ENCODE peak calls at places on chromosomes 11 and 22, in nine cellular contexts. One of them, this sample, is unnamed.

GRCh38 chr11:110298298-110298765 is 1.9 kb upstream of the RDX start:
- DNase-seq in brain microvascular endothelial cell: peak; percentile 17
- DNase-seq in activated B cell treated with CpG ODN at 0.5 μM for 24 hours: no peak
- DNase-seq in nephron progenitor cell: no peak
- DNase-seq in breast epithelium: no peak
- DNase-seq in GM10248: no peak
- DNase-seq in D721Med: no peak
- DNase-seq in type B pancreatic cell: no peak
- DNase-seq in BE2C: no peak
- DNase-seq in this sample: no peak

GRCh38 chr11:44066732-44067131 is 662 bp downstream of the ACCS start:
- DNase-seq in breast epithelium: no peak
- DNase-seq in type B pancreatic cell: no peak
- DNase-seq in BE2C: no peak
- DNase-seq in brain microvascular endothelial cell: peak; percentile 38
- DNase-seq in D721Med: no peak
- DNase-seq in nephron progenitor cell: no peak
- DNase-seq in GM10248: no peak
- DNase-seq in activated B cell treated with CpG ODN at 0.5 μM for 24 hours: no peak
- DNase-seq in this sample: no peak

GRCh38 chr11:126341760-126342161 is 13.7 kb upstream of the ST3GAL4 start:
- DNase-seq in BE2C: peak; percentile 58
- DNase-seq in activated B cell treated with CpG ODN at 0.5 μM for 24 hours: no peak
- DNase-seq in nephron progenitor cell: no peak
- DNase-seq in brain microvascular endothelial cell: peak; percentile 70
- DNase-seq in breast epithelium: no peak
- DNase-seq in GM10248: no peak
- DNase-seq in D721Med: no peak
- DNase-seq in type B pancreatic cell: no peak
- DNase-seq in this sample: no peak

GRCh38 chr11:70063121-70063520 is 15.0 kb upstream of the ANO1 start:
- DNase-seq in nephron progenitor cell: no peak
- DNase-seq in brain microvascular endothelial cell: no peak
- DNase-seq in breast epithelium: no peak
- DNase-seq in BE2C: no peak
- DNase-seq in type B pancreatic cell: no peak
- DNase-seq in activated B cell treated with CpG ODN at 0.5 μM for 24 hours: no peak
- DNase-seq in GM10248: no peak
- DNase-seq in D721Med: no peak
- DNase-seq in this sample: no peak

GRCh38 chr11:7572001-7572712 is 58.4 kb downstream of the PPFIBP2 start:
- DNase-seq in brain microvascular endothelial cell: no peak
- DNase-seq in breast epithelium: no peak
- DNase-seq in GM10248: no peak
- DNase-seq in type B pancreatic cell: no peak
- DNase-seq in nephron progenitor cell: no peak
- DNase-seq in D721Med: no peak
- DNase-seq in BE2C: no peak
- DNase-seq in activated B cell treated with CpG ODN at 0.5 μM for 24 hours: no peak
- DNase-seq in this sample: no peak

GRCh38 chr11:111571829-111572501 is 30.3 kb upstream of the SIK2 start:
- DNase-seq in D721Med: no peak
- DNase-seq in breast epithelium: no peak
- DNase-seq in activated B cell treated with CpG ODN at 0.5 μM for 24 hours: no peak
- DNase-seq in type B pancreatic cell: no peak
- DNase-seq in brain microvascular endothelial cell: peak; percentile 16
- DNase-seq in nephron progenitor cell: no peak
- DNase-seq in BE2C: no peak
- DNase-seq in GM10248: no peak
- DNase-seq in this sample: no peak

GRCh38 chr11:80733776-80734175 is 1292.9 kb upstream of the TENM4 start:
- DNase-seq in GM10248: no peak
- DNase-seq in nephron progenitor cell: no peak
- DNase-seq in D721Med: no peak
- DNase-seq in BE2C: no peak
- DNase-seq in activated B cell treated with CpG ODN at 0.5 μM for 24 hours: no peak
- DNase-seq in breast epithelium: no peak
- DNase-seq in type B pancreatic cell: no peak
- DNase-seq in brain microvascular endothelial cell: no peak
- DNase-seq in this sample: no peak

GRCh38 chr11:73334244-73335203 is 26.4 kb downstream of the ARHGEF17 start:
- DNase-seq in GM10248: peak; percentile 67
- DNase-seq in breast epithelium: peak; percentile 77
- DNase-seq in activated B cell treated with CpG ODN at 0.5 μM for 24 hours: no peak
- DNase-seq in type B pancreatic cell: no peak
- DNase-seq in brain microvascular endothelial cell: peak; percentile 84
- DNase-seq in D721Med: no peak
- DNase-seq in nephron progenitor cell: peak; percentile 38
- DNase-seq in BE2C: peak; percentile 89
- DNase-seq in this sample: peak; percentile 68

GRCh38 chr11:284081-285020 is 4.6 kb upstream of the PGGHG start:
- DNase-seq in nephron progenitor cell: peak; percentile 59
- DNase-seq in D721Med: no peak
- DNase-seq in BE2C: no peak
- DNase-seq in brain microvascular endothelial cell: no peak
- DNase-seq in type B pancreatic cell: no peak
- DNase-seq in GM10248: no peak
- DNase-seq in breast epithelium: peak; percentile 48
- DNase-seq in activated B cell treated with CpG ODN at 0.5 μM for 24 hours: no peak
- DNase-seq in this sample: no peak

GRCh38 chr22:31692186-31692886 is 30.3 kb upstream of the PISD start:
- DNase-seq in D721Med: no peak
- DNase-seq in nephron progenitor cell: no peak
- DNase-seq in GM10248: no peak
- DNase-seq in type B pancreatic cell: no peak
- DNase-seq in breast epithelium: no peak
- DNase-seq in BE2C: no peak
- DNase-seq in brain microvascular endothelial cell: peak; percentile 53
- DNase-seq in activated B cell treated with CpG ODN at 0.5 μM for 24 hours: no peak
- DNase-seq in this sample: no peak

GRCh38 chr11:102476812-102477211 is 24.2 kb upstream of the TMEM123 start:
- DNase-seq in D721Med: no peak
- DNase-seq in BE2C: no peak
- DNase-seq in type B pancreatic cell: no peak
- DNase-seq in breast epithelium: no peak
- DNase-seq in nephron progenitor cell: no peak
- DNase-seq in GM10248: no peak
- DNase-seq in activated B cell treated with CpG ODN at 0.5 μM for 24 hours: no peak
- DNase-seq in brain microvascular endothelial cell: no peak
- DNase-seq in this sample: no peak

GRCh38 chr22:35808377-35808776 is 90.7 kb downstream of the APOL5 start:
- DNase-seq in BE2C: no peak
- DNase-seq in type B pancreatic cell: no peak
- DNase-seq in activated B cell treated with CpG ODN at 0.5 μM for 24 hours: no peak
- DNase-seq in GM10248: no peak
- DNase-seq in nephron progenitor cell: no peak
- DNase-seq in breast epithelium: no peak
- DNase-seq in D721Med: no peak
- DNase-seq in brain microvascular endothelial cell: no peak
- DNase-seq in this sample: no peak

GRCh38 chr22:50326959-50327710 is at the start of gene DENND6B:
- DNase-seq in type B pancreatic cell: peak; percentile 90
- DNase-seq in brain microvascular endothelial cell: peak; percentile 32
- DNase-seq in breast epithelium: no peak
- DNase-seq in BE2C: peak; percentile 86
- DNase-seq in GM10248: peak; percentile 93
- DNase-seq in nephron progenitor cell: peak; percentile 89
- DNase-seq in activated B cell treated with CpG ODN at 0.5 μM for 24 hours: peak; percentile 82
- DNase-seq in D721Med: peak; percentile 47
- DNase-seq in this sample: peak; percentile 97

GRCh38 chr11:47213985-47214564 is 699 bp upstream of the DDB2 start:
- DNase-seq in nephron progenitor cell: no peak
- DNase-seq in GM10248: peak; percentile 79
- DNase-seq in D721Med: no peak
- DNase-seq in BE2C: peak; percentile 75
- DNase-seq in activated B cell treated with CpG ODN at 0.5 μM for 24 hours: peak; percentile 72
- DNase-seq in breast epithelium: peak; percentile 89
- DNase-seq in brain microvascular endothelial cell: peak; percentile 57
- DNase-seq in type B pancreatic cell: no peak
- DNase-seq in this sample: peak; percentile 82

GRCh38 chr11:33912405-33913361 is 20.8 kb upstream of the LMO2 start:
- DNase-seq in activated B cell treated with CpG ODN at 0.5 μM for 24 hours: peak; percentile 32
- DNase-seq in GM10248: peak; percentile 67
- DNase-seq in brain microvascular endothelial cell: peak; percentile 84
- DNase-seq in D721Med: no peak
- DNase-seq in nephron progenitor cell: no peak
- DNase-seq in breast epithelium: no peak
- DNase-seq in BE2C: no peak
- DNase-seq in type B pancreatic cell: no peak
- DNase-seq in this sample: peak; percentile 65

GRCh38 chr11:94946812-94947211 is 26.5 kb downstream of the CWC15 start:
- DNase-seq in GM10248: no peak
- DNase-seq in D721Med: no peak
- DNase-seq in brain microvascular endothelial cell: no peak
- DNase-seq in activated B cell treated with CpG ODN at 0.5 μM for 24 hours: no peak
- DNase-seq in BE2C: no peak
- DNase-seq in type B pancreatic cell: no peak
- DNase-seq in breast epithelium: no peak
- DNase-seq in nephron progenitor cell: peak; percentile 24
- DNase-seq in this sample: no peak

GRCh38 chr11:99601179-99601578 is 580.4 kb downstream of the CNTN5 start:
- DNase-seq in GM10248: no peak
- DNase-seq in breast epithelium: no peak
- DNase-seq in brain microvascular endothelial cell: no peak
- DNase-seq in activated B cell treated with CpG ODN at 0.5 μM for 24 hours: no peak
- DNase-seq in BE2C: no peak
- DNase-seq in type B pancreatic cell: no peak
- DNase-seq in D721Med: no peak
- DNase-seq in nephron progenitor cell: no peak
- DNase-seq in this sample: no peak

GRCh38 chr11:125990244-125990643 is 44.4 kb downstream of the VSIG10L2 start:
- DNase-seq in nephron progenitor cell: no peak
- DNase-seq in BE2C: no peak
- DNase-seq in type B pancreatic cell: no peak
- DNase-seq in breast epithelium: no peak
- DNase-seq in activated B cell treated with CpG ODN at 0.5 μM for 24 hours: no peak
- DNase-seq in brain microvascular endothelial cell: peak; percentile 70
- DNase-seq in D721Med: no peak
- DNase-seq in GM10248: no peak
- DNase-seq in this sample: no peak

GRCh38 chr22:32745251-32745995 is 56.1 kb upstream of the TIMP3 start:
- DNase-seq in breast epithelium: no peak
- DNase-seq in nephron progenitor cell: peak; percentile 15
- DNase-seq in type B pancreatic cell: no peak
- DNase-seq in BE2C: no peak
- DNase-seq in D721Med: no peak
- DNase-seq in brain microvascular endothelial cell: no peak
- DNase-seq in GM10248: no peak
- DNase-seq in activated B cell treated with CpG ODN at 0.5 μM for 24 hours: no peak
- DNase-seq in this sample: no peak

GRCh38 chr11:66529655-66530054 is 16.2 kb downstream of the ZDHHC24 start:
- DNase-seq in breast epithelium: no peak
- DNase-seq in GM10248: no peak
- DNase-seq in BE2C: no peak
- DNase-seq in type B pancreatic cell: no peak
- DNase-seq in activated B cell treated with CpG ODN at 0.5 μM for 24 hours: no peak
- DNase-seq in D721Med: no peak
- DNase-seq in brain microvascular endothelial cell: no peak
- DNase-seq in nephron progenitor cell: no peak
- DNase-seq in this sample: no peak

GRCh38 chr11:103338621-103339484 is 229.6 kb downstream of the DYNC2H1 start:
- DNase-seq in activated B cell treated with CpG ODN at 0.5 μM for 24 hours: no peak
- DNase-seq in breast epithelium: no peak
- DNase-seq in brain microvascular endothelial cell: peak; percentile 67
- DNase-seq in D721Med: no peak
- DNase-seq in nephron progenitor cell: peak; percentile 6
- DNase-seq in GM10248: no peak
- DNase-seq in BE2C: peak; percentile 67
- DNase-seq in type B pancreatic cell: no peak
- DNase-seq in this sample: no peak

GRCh38 chr11:133801356-133801755 is 44.0 kb downstream of the SPATA19 start:
- DNase-seq in brain microvascular endothelial cell: no peak
- DNase-seq in D721Med: no peak
- DNase-seq in GM10248: no peak
- DNase-seq in nephron progenitor cell: no peak
- DNase-seq in breast epithelium: no peak
- DNase-seq in activated B cell treated with CpG ODN at 0.5 μM for 24 hours: no peak
- DNase-seq in BE2C: no peak
- DNase-seq in type B pancreatic cell: no peak
- DNase-seq in this sample: no peak

DNA sequence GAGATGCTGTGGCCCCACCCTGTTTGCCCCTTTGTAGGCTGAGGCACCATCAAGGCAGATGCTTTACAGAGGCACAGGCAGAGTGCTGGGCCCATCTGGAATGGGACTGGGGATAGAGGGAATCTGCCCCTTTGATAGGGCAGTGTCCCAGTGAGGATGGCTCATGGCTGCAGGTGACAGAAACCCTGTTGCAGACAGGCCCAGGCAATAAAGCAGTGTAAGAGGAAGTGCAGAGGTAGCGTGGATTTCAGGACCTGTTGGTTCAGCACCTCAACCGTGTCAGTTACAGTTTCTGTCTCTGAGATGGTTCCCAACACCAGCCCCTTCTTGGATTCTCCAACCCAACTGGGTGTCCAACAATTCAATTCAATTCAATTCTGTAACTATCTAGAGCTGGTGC is 25.1 kb downstream of the PRDM11 start:
- DNase-seq in type B pancreatic cell: no peak
- DNase-seq in nephron progenitor cell: no peak
- DNase-seq in D721Med: no peak
- DNase-seq in brain microvascular endothelial cell: no peak
- DNase-seq in BE2C: no peak
- DNase-seq in breast epithelium: no peak
- DNase-seq in activated B cell treated with CpG ODN at 0.5 μM for 24 hours: no peak
- DNase-seq in GM10248: no peak
- DNase-seq in this sample: no peak
- TF ChIP-seq CTCF in type B pancreatic cell: no peak
- TF ChIP-seq CTCF in nephron progenitor cell: no peak
- TF ChIP-seq CTCF in D721Med: no peak
- TF ChIP-seq CTCF in brain microvascular endothelial cell: no peak
- TF ChIP-seq CTCF in BE2C: no peak
- TF ChIP-seq CTCF in breast epithelium: no peak
- TF ChIP-seq CTCF in activated B cell treated with CpG ODN at 0.5 μM for 24 hours: no peak
- TF ChIP-seq CTCF in GM10248: no peak
- TF ChIP-seq CTCF in this sample: no peak

GRCh38 chr11:10511046-10511711 is 29.8 kb downstream of the RNF141 start:
- DNase-seq in nephron progenitor cell: peak; percentile 26
- DNase-seq in GM10248: no peak
- DNase-seq in brain microvascular endothelial cell: no peak
- DNase-seq in type B pancreatic cell: no peak
- DNase-seq in D721Med: no peak
- DNase-seq in activated B cell treated with CpG ODN at 0.5 μM for 24 hours: no peak
- DNase-seq in BE2C: no peak
- DNase-seq in breast epithelium: no peak
- DNase-seq in this sample: no peak
- TF ChIP-seq CTCF in nephron progenitor cell: no peak
- TF ChIP-seq CTCF in GM10248: no peak
- TF ChIP-seq CTCF in brain microvascular endothelial cell: no peak
- TF ChIP-seq CTCF in type B pancreatic cell: no peak
- TF ChIP-seq CTCF in D721Med: no peak
- TF ChIP-seq CTCF in activated B cell treated with CpG ODN at 0.5 μM for 24 hours: no peak
- TF ChIP-seq CTCF in BE2C: no peak
- TF ChIP-seq CTCF in breast epithelium: no peak
- TF ChIP-seq CTCF in this sample: no peak

GRCh38 chr11:1335264-1335810 is 25.9 kb upstream of the TOLLIP start:
- DNase-seq in nephron progenitor cell: no peak
- DNase-seq in type B pancreatic cell: no peak
- DNase-seq in D721Med: no peak
- DNase-seq in brain microvascular endothelial cell: no peak
- DNase-seq in GM10248: no peak
- DNase-seq in breast epithelium: no peak
- DNase-seq in BE2C: no peak
- DNase-seq in activated B cell treated with CpG ODN at 0.5 μM for 24 hours: no peak
- DNase-seq in this sample: no peak
- TF ChIP-seq CTCF in nephron progenitor cell: no peak
- TF ChIP-seq CTCF in type B pancreatic cell: no peak
- TF ChIP-seq CTCF in D721Med: no peak
- TF ChIP-seq CTCF in brain microvascular endothelial cell: no peak
- TF ChIP-seq CTCF in GM10248: no peak
- TF ChIP-seq CTCF in breast epithelium: no peak
- TF ChIP-seq CTCF in BE2C: no peak
- TF ChIP-seq CTCF in activated B cell treated with CpG ODN at 0.5 μM for 24 hours: no peak
- TF ChIP-seq CTCF in this sample: no peak

GRCh38 chr11:116891746-116892145 is 54.3 kb upstream of the APOA1 start:
- DNase-seq in D721Med: no peak
- DNase-seq in BE2C: no peak
- DNase-seq in breast epithelium: no peak
- DNase-seq in brain microvascular endothelial cell: no peak
- DNase-seq in activated B cell treated with CpG ODN at 0.5 μM for 24 hours: no peak
- DNase-seq in GM10248: no peak
- DNase-seq in nephron progenitor cell: no peak
- DNase-seq in type B pancreatic cell: no peak
- DNase-seq in this sample: no peak
- TF ChIP-seq CTCF in D721Med: no peak
- TF ChIP-seq CTCF in BE2C: no peak
- TF ChIP-seq CTCF in breast epithelium: no peak
- TF ChIP-seq CTCF in brain microvascular endothelial cell: no peak
- TF ChIP-seq CTCF in activated B cell treated with CpG ODN at 0.5 μM for 24 hours: no peak
- TF ChIP-seq CTCF in GM10248: peak; percentile 26
- TF ChIP-seq CTCF in nephron progenitor cell: no peak
- TF ChIP-seq CTCF in type B pancreatic cell: no peak
- TF ChIP-seq CTCF in this sample: no peak